ENCODE peak calls at places on chromosomes 13 and 19, in six cellular contexts. B is heart right ventricle, D is HepG2, Y is A549, H is lower lobe of right lung, I is aorta. W is an unnamed sample.

GRCh38 chr19:18086590-18087138 is at the start of gene IL12RB1:
- DNase-seq in B (no peak), D (no peak), Y (no peak), H (peak; percentile 61), I (no peak), W (peak; percentile 37)

GRCh38 chr19:3511506-3512251 is 5.6 kb downstream of the FZR1 start:
- DNase-seq in B (no peak), D (no peak), Y (no peak), H (no peak), I (no peak), W (no peak)

GRCh38 chr13:56039992-56040391 is 1100.7 kb upstream of the PRR20A start:
- DNase-seq in B (no peak), D (no peak), Y (no peak), H (no peak), I (no peak), W (no peak)

GRCh38 chr19:5313307-5313706 is 27.3 kb downstream of the PTPRS start:
- DNase-seq in B (no peak), D (peak; percentile 15), Y (no peak), H (no peak), I (no peak), W (no peak)

GRCh38 chr19:53504903-53505302 is 33.0 kb upstream of the ZNF331 start:
- DNase-seq in B (no peak), D (peak; percentile 38), Y (no peak), H (no peak), I (no peak), W (no peak)

GRCh38 chr13:52010890-52011689 is at the start of gene ATP7B:
- DNase-seq in B (peak; percentile 15), D (peak; percentile 49), Y (peak; percentile 31), H (no peak), I (peak; percentile 55), W (no peak)

GRCh38 chr19:28426902-28427232 is 786.1 kb downstream of the UQCRFS1 start:
- DNase-seq in B (no peak), D (no peak), Y (no peak), H (no peak), I (no peak), W (no peak)

GRCh38 chr19:29620931-29621351 is 14.9 kb downstream of the POP4 start:
- DNase-seq in B (no peak), D (no peak), Y (no peak), H (peak; percentile 21), I (no peak), W (peak; percentile 15)

GRCh38 chr13:50576156-50576555 is 267.3 kb downstream of the DLEU7 start:
- DNase-seq in B (no peak), D (no peak), Y (no peak), H (peak; percentile 71), I (no peak), W (no peak)

GRCh38 chr19:29671393-29672076 is 6.3 kb downstream of the PLEKHF1 start:
- DNase-seq in B (peak; percentile 46), D (peak; percentile 76), Y (no peak), H (peak; percentile 78), I (peak; percentile 61), W (peak; percentile 91)

GRCh38 chr19:5129691-5130090 is 160.8 kb downstream of the KDM4B start:
- DNase-seq in B (no peak), D (no peak), Y (no peak), H (no peak), I (no peak), W (no peak)

GRCh38 chr13:27622881-27623280 is 1.2 kb downstream of the POLR1D start:
- DNase-seq in B (no peak), D (no peak), Y (no peak), H (no peak), I (no peak), W (no peak)

GRCh38 chr19:12997967-12998940 is 3.0 kb downstream of the NFIX start:
- DNase-seq in B (no peak), D (no peak), Y (no peak), H (no peak), I (no peak), W (no peak)
- H3K4me3 ChIP-seq in B (peak overlapping the region; percentile 90), D (no peak overlapping the region), Y (no peak overlapping the region), H (peak overlapping the region; percentile 83), I (no peak overlapping the region), W (no peak overlapping the region)

GRCh38 chr13:109843695-109844094 is 57.3 kb upstream of the IRS2 start:
- DNase-seq in B (no peak), D (no peak), Y (no peak), H (no peak), I (no peak), W (no peak)

GRCh38 chr13:109840893-109841287 is 54.5 kb upstream of the IRS2 start:
- DNase-seq in B (no peak), D (no peak), Y (no peak), H (no peak), I (no peak), W (no peak)

GRCh38 chr13:109846185-109846584 is 59.8 kb upstream of the IRS2 start:
- DNase-seq in B (no peak), D (no peak), Y (no peak), H (no peak), I (no peak), W (no peak)

GRCh38 chr13:109842521-109842920 is 56.1 kb upstream of the IRS2 start:
- DNase-seq in B (no peak), D (no peak), Y (no peak), H (no peak), I (no peak), W (no peak)

GRCh38 chr13:109844396-109844795 is 58.0 kb upstream of the IRS2 start:
- DNase-seq in B (no peak), D (no peak), Y (no peak), H (no peak), I (no peak), W (no peak)
- H3K4me3 ChIP-seq in B (no peak overlapping the region), D (no peak overlapping the region), Y (no peak overlapping the region), H (no peak overlapping the region), I (peak overlapping the region; percentile 11), W (no peak overlapping the region)

GRCh38 chr13:96089139-96089538 is 768 bp upstream of the HS6ST3 start:
- DNase-seq in B (no peak), D (no peak), Y (no peak), H (no peak), I (no peak), W (no peak)

GRCh38 chr13:96091164-96091931 is 1.4 kb downstream of the HS6ST3 start:
- DNase-seq in B (peak; percentile 10), D (no peak), Y (no peak), H (peak; percentile 44), I (no peak), W (no peak)

GRCh38 chr13:96091932-96092253 is 2.0 kb downstream of the HS6ST3 start:
- DNase-seq in B (no peak), D (no peak), Y (no peak), H (no peak), I (no peak), W (no peak)

GRCh38 chr13:96090240-96091101 is 564 bp downstream of the HS6ST3 start:
- DNase-seq in B (no peak), D (no peak), Y (no peak), H (no peak), I (peak; percentile 44), W (no peak)

DNA sequence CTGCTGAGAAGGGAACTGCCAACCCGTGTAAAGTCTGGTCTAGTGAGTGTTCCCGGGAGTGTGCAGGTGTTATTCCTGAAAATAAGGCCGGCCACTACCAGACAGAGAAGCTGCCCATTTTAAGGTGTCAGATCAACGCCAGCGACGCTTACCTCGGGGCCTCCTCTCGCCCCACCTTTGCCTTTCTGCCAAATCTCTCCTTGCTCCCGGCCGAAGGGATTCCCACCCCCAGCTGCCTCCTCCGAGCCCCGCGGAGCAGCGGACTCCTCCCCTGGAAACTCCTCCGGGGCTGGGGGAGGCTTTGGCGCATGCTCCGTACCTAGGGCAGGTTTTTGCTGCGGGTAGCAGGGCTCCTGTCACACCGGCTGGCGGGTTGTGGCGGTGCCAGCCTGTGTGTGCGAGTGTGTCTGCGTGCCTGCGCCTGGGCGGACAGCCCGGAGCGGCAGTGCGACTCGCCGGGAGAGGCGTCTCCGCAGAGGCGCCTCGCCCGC is at the start of gene HS6ST3:
- DNase-seq in B (peak; percentile 11), D (no peak), Y (peak; percentile 31), H (no peak), I (peak; percentile 42), W (no peak)
- H3K4me3 ChIP-seq in B (peak within 1 kb of the TSS; percentile 44), D (peak within 1 kb of the TSS; percentile 59), Y (peak within 1 kb of the TSS; percentile 57), H (peak within 1 kb of the TSS; percentile 48), I (peak within 1 kb of the TSS; percentile 79), W (no peak within 1 kb of the TSS)

DNA sequence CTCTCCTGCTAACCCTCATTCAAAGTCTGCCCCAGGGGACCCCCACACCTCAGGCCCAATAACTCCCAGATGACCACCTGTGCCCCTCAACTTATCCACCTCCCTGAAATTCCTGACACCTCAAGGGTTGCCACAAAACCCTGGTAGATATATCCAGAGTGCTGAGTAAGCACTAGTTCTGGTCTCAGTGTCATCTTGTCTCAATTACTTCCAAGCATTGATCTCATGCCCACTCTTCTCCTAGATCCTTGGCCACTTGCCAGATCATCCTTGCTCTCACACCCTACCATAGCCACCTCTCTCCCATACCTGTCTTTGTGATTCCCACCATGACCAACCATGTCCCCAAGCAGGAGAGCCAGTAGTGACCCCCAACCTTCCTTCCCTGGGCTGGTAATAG is 2.0 kb downstream of the ZNF416 start:
- DNase-seq in B (no peak), D (no peak), Y (no peak), H (no peak), I (no peak), W (no peak)
- H3K4me3 ChIP-seq in B (no peak overlapping the region), D (no peak overlapping the region), Y (no peak overlapping the region), H (no peak overlapping the region), I (no peak overlapping the region), W (no peak overlapping the region)

GRCh38 chr13:113887700-113888201 is 23.9 kb upstream of the GAS6 start:
- DNase-seq in B (no peak), D (no peak), Y (no peak), H (no peak), I (no peak), W (no peak)

GRCh38 chr13:113886561-113887112 is 22.8 kb upstream of the GAS6 start:
- DNase-seq in B (no peak), D (no peak), Y (no peak), H (no peak), I (no peak), W (no peak)

GRCh38 chr13:113888701-113889330 is 24.9 kb upstream of the GAS6 start:
- DNase-seq in B (no peak), D (no peak), Y (no peak), H (no peak), I (no peak), W (no peak)

GRCh38 chr13:113890758-113891480 is 27.0 kb upstream of the GAS6 start:
- DNase-seq in B (no peak), D (no peak), Y (no peak), H (no peak), I (no peak), W (no peak)

GRCh38 chr13:113889467-113889866 is 25.6 kb upstream of the GAS6 start:
- DNase-seq in B (no peak), D (no peak), Y (no peak), H (no peak), I (no peak), W (no peak)
- H3K4me3 ChIP-seq in B (no peak overlapping the region), D (no peak overlapping the region), Y (no peak overlapping the region), H (no peak overlapping the region), I (no peak overlapping the region), W (no peak overlapping the region)